ENCODE peak calls at places on chromosome 5, in six cellular contexts. H is adipocyte; G is EH; P is CD4-positive, alpha-beta T cell; J is non-pigmented ciliary epithelial cell; N is pancreas. E is an unnamed sample.
A peak's percentile ranks its signal among the peaks of the same experiment; 100 is the strongest.

GRCh38 chr5:93741136-93741811 is at the start of gene POU5F2:
- DNase-seq in H (no peak), G (no peak), P (no peak), J (no peak), N (no peak), E (no peak)

GRCh38 chr5:148084269-148084668 is 20.5 kb downstream of the SPINK5 start:
- DNase-seq in H (no peak), G (no peak), P (no peak), J (no peak), N (no peak), E (no peak)

GRCh38 chr5:155250601-155251000 is 237.0 kb downstream of the KIF4B start:
- DNase-seq in H (no peak), G (no peak), P (no peak), J (no peak), N (no peak), E (no peak)

GRCh38 chr5:115873392-115873791 is 31.7 kb downstream of the AP3S1 start:
- DNase-seq in H (peak; percentile 50), G (peak; percentile 73), P (no peak), J (peak; percentile 44), N (no peak), E (no peak)

GRCh38 chr5:137891849-137892248 is 2.6 kb downstream of the PKD2L2 start:
- DNase-seq in H (no peak), G (no peak), P (no peak), J (no peak), N (no peak), E (no peak)

GRCh38 chr5:76785493-76785892 is 33.3 kb upstream of the F2RL1 start:
- DNase-seq in H (peak; percentile 31), G (peak; percentile 61), P (no peak), J (no peak), N (no peak), E (no peak)

GRCh38 chr5:40477856-40478546 is 201.7 kb upstream of the PTGER4 start:
- DNase-seq in H (peak; percentile 71), G (peak; percentile 90), P (no peak), J (no peak), N (no peak), E (no peak)

GRCh38 chr5:54516051-54516645 is 1.4 kb upstream of the SNX18 start:
- DNase-seq in H (peak; percentile 51), G (peak; percentile 68), P (no peak), J (no peak), N (no peak), E (no peak)

GRCh38 chr5:86461169-86461956 is 156.4 kb upstream of the COX7C start:
- DNase-seq in H (peak; percentile 1), G (no peak), P (no peak), J (peak; percentile 1), N (no peak), E (no peak)

GRCh38 chr5:39948867-39949468 is 524.2 kb upstream of the DAB2 start:
- DNase-seq in H (peak; percentile 91), G (peak; percentile 72), P (peak; percentile 54), J (peak; percentile 32), N (peak; percentile 67), E (peak; percentile 1)

GRCh38 chr5:68682400-68683152 is 411.2 kb upstream of the SLC30A5 start:
- DNase-seq in H (no peak), G (no peak), P (no peak), J (no peak), N (peak; percentile 21), E (no peak)

GRCh38 chr5:54470191-54470590 is 14.7 kb downstream of the HSPB3 start:
- DNase-seq in H (peak; percentile 74), G (peak; percentile 79), P (no peak), J (peak; percentile 53), N (no peak), E (peak; percentile 51)

GRCh38 chr5:177389368-177390169 is 5.3 kb downstream of the SLC34A1 start:
- DNase-seq in H (peak; percentile 82), G (peak; percentile 98), P (peak; percentile 56), J (peak; percentile 71), N (no peak), E (peak; percentile 86)

GRCh38 chr5:65674749-65675148 is 47.2 kb downstream of the SGTB start:
- DNase-seq in H (peak; percentile 3), G (peak; percentile 17), P (no peak), J (no peak), N (no peak), E (no peak)

GRCh38 chr5:62315376-62316049 is 9.5 kb downstream of the KIF2A start:
- DNase-seq in H (peak; percentile 30), G (peak; percentile 20), P (no peak), J (no peak), N (no peak), E (no peak)